ENCODE peak calls at places on chromosomes 7 and 10, in four cellular contexts. X, V, U and J are unnamed samples.

GRCh38 chr10:92640110-92640509 is 47.2 kb downstream of the KIF11 start:
- DNase-seq in V (no peak), X (peak; percentile 7), U (no peak), J (no peak)

GRCh38 chr7:133207687-133208086 is 45.2 kb upstream of the EXOC4 start:
- DNase-seq in V (no peak), U (no peak), X (no peak), J (no peak)

GRCh38 chr10:43407148-43407575 is 1.8 kb downstream of the HNRNPF start:
- DNase-seq in U (peak; percentile 22), V (peak; percentile 74), X (no peak), J (peak; percentile 62)

GRCh38 chr7:17654940-17655339 is 285.4 kb downstream of the SNX13 start:
- DNase-seq in V (no peak), U (no peak), X (no peak), J (no peak)

GRCh38 chr7:13042605-13043236 is 355.3 kb downstream of the ARL4A start:
- DNase-seq in X (peak; percentile 34), U (no peak), V (no peak), J (no peak)

GRCh38 chr10:117214401-117214800 is 17.1 kb downstream of the KCNK18 start:
- DNase-seq in X (peak; percentile 31), V (no peak), U (no peak), J (no peak)

GRCh38 chr10:118952493-118953295 is 76.8 kb upstream of the NANOS1 start:
- DNase-seq in X (no peak), V (peak; percentile 46), U (no peak), J (no peak)

GRCh38 chr10:47255033-47255813 is 44.8 kb upstream of the GDF10 start:
- DNase-seq in U (no peak), X (no peak), V (peak; percentile 47), J (no peak)

GRCh38 chr7:128108641-128109423 is 77.6 kb upstream of the LRRC4 start:
- DNase-seq in X (no peak), V (peak; percentile 30), U (no peak), J (no peak)

GRCh38 chr10:22767859-22768258 is 53.5 kb upstream of the PIP4K2A start:
- DNase-seq in V (no peak), X (no peak), U (no peak), J (no peak)

GRCh38 chr10:118875087-118875486 is 120.3 kb upstream of the CACUL1 start:
- DNase-seq in U (no peak), V (no peak), X (no peak), J (no peak)

GRCh38 chr10:102785818-102786217 is 42.1 kb downstream of the WBP1L start:
- DNase-seq in U (peak; percentile 52), X (no peak), V (no peak), J (no peak)

GRCh38 chr7:101171442-101171837 is 6.1 kb upstream of the VGF start:
- DNase-seq in U (no peak), V (no peak), X (no peak), J (no peak)

GRCh38 chr7:73828972-73829371 is 1.8 kb upstream of the CLDN4 start:
- DNase-seq in X (no peak), V (no peak), U (no peak), J (no peak)

GRCh38 chr10:49550563-49550962 is 11.6 kb upstream of the ERCC6 start:
- DNase-seq in V (no peak), U (no peak), X (no peak), J (no peak)

GRCh38 chr10:90621577-90621976 is 236.3 kb downstream of the HTR7 start:
- DNase-seq in U (no peak), X (no peak), V (no peak), J (no peak)

GRCh38 chr10:20257422-20257821 is 441.2 kb downstream of the PLXDC2 start:
- DNase-seq in U (no peak), X (no peak), V (no peak), J (no peak)

GRCh38 chr7:157809154-157809862 is 472.5 kb downstream of the DNAJB6 start:
- DNase-seq in X (no peak), V (no peak), U (no peak), J (no peak)

GRCh38 chr10:127993281-127993680 is 86.4 kb downstream of the PTPRE start:
- DNase-seq in X (no peak), U (no peak), V (peak; percentile 50), J (no peak)

GRCh38 chr7:47418910-47419309 is 163.0 kb downstream of the TNS3 start:
- DNase-seq in V (peak; percentile 49), U (no peak), X (no peak), J (peak; percentile 51)

GRCh38 chr10:49164587-49165188 is 23.5 kb downstream of the TMEM273 start:
- DNase-seq in X (peak; percentile 13), U (no peak), V (no peak), J (peak; percentile 32)

GRCh38 chr10:19961076-19961811 is 145.0 kb downstream of the PLXDC2 start:
- DNase-seq in U (no peak), V (no peak), X (no peak), J (no peak)

GRCh38 chr7:1693419-1693990 is 23.4 kb downstream of the ELFN1 start:
- DNase-seq in X (no peak), U (no peak), V (peak; percentile 61), J (peak; percentile 8)

GRCh38 chr7:85125679-85126078 is 61.2 kb downstream of the SEMA3D start:
- DNase-seq in V (no peak), U (no peak), X (no peak), J (no peak)

GRCh38 chr7:99409814-99410213 is 1.0 kb downstream of the BUD31 start:
- DNase-seq in U (no peak), V (no peak), X (no peak), J (no peak)

GRCh38 chr7:34760271-34760670 is 102.3 kb downstream of the NPSR1 start:
- DNase-seq in U (no peak), X (no peak), V (no peak), J (no peak)

GRCh38 chr7:24381919-24382505 is 98.0 kb downstream of the NPY start:
- DNase-seq in X (peak; percentile 37), V (no peak), U (no peak), J (no peak)

GRCh38 chr7:55432937-55433784 is 68.0 kb downstream of the LANCL2 start:
- DNase-seq in U (no peak), V (no peak), X (peak; percentile 53), J (no peak)

GRCh38 chr10:108307925-108308312 is 1143.4 kb upstream of the SORCS1 start:
- DNase-seq in V (no peak), U (no peak), X (no peak), J (no peak)

GRCh38 chr10:24721254-24722106 is 2.2 kb downstream of the ARHGAP21 start:
- DNase-seq in U (no peak), X (peak; percentile 20), V (peak; percentile 72), J (peak; percentile 24)

GRCh38 chr7:6576024-6576866 is 1.0 kb upstream of the ZDHHC4 start:
- DNase-seq in X (no peak), V (no peak), U (no peak), J (no peak)

GRCh38 chr10:3914702-3915101 is 129.7 kb upstream of the KLF6 start:
- DNase-seq in V (no peak), U (no peak), X (no peak), J (no peak)

GRCh38 chr7:7761974-7762769 is 43.8 kb upstream of the RPA3 start:
- DNase-seq in U (peak; percentile 9), X (no peak), V (no peak), J (no peak)

GRCh38 chr10:21530616-21531015 is 3.4 kb upstream of the MLLT10 start:
- DNase-seq in U (no peak), V (no peak), X (no peak), J (no peak)

GRCh38 chr7:106604303-106604918 is 56.5 kb downstream of the CCDC71L start:
- DNase-seq in U (no peak), V (no peak), X (no peak), J (no peak)

GRCh38 chr7:109772161-109772560 is 1202.5 kb downstream of the DNAJB9 start:
- DNase-seq in U (no peak), X (no peak), V (no peak), J (no peak)

GRCh38 chr10:129604333-129605032 is 137.4 kb downstream of the MGMT start:
- DNase-seq in U (no peak), V (no peak), X (no peak), J (no peak)

GRCh38 chr10:89946106-89946505 is 244.7 kb downstream of the KIF20B start:
- DNase-seq in U (no peak), X (no peak), V (no peak), J (no peak)

DNA sequence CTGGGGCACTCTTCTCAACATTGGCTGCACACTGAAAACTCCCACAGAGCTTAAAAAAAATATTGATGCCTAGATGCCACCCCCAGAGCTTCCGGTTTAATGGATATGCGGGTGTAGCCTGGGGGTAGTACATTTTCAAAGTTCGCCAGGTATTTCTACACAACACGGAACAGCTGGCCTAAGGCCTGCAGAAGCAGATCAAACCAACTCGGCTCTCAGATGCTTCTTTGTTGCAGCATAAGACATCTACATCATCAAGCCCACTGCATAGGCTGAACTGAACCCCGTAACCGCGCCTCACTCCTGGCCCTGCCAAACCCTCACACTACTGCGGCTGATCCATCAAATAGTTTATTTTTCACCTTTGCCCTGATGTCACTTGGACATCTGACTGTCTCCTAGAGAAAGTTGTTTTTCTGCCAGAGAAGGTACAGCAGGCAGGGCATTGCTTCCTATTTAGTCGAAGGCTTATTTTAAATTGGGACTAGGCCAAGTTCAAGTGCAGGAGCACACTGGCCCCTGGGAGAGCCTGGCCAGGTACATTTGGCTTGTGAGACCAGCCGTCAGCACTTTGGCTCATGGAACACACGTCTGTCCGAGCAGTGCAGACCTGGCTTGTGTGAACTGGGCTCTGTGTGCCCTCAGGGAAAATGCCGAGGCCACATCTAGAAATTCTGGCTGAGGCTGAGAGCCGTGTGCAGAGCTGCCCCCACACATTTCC is 113.3 kb downstream of the TACC2 start:
- DNase-seq in U (no peak), X (peak; percentile 80), V (no peak), J (no peak)
- TF ChIP-seq POLR2A in U (no peak), X (no peak), V (no peak), J (no peak)

GRCh38 chr10:100709655-100710054 is 35.7 kb upstream of the PAX2 start:
- DNase-seq in V (no peak), X (no peak), U (no peak), J (no peak)
- H3K4me3 ChIP-seq in V (no peak overlapping the region), X (peak overlapping the region; percentile 47), U (peak overlapping the region; percentile 23), J (no peak overlapping the region)

GRCh38 chr10:34941471-34942357 is 126.6 kb upstream of the PARD3 start:
- DNase-seq in V (no peak), U (no peak), X (no peak), J (no peak)

GRCh38 chr10:34936061-34936460 is 121.0 kb upstream of the PARD3 start:
- DNase-seq in V (no peak), U (no peak), X (no peak), J (no peak)

GRCh38 chr10:34940436-34940835 is 125.3 kb upstream of the PARD3 start:
- DNase-seq in X (no peak), U (no peak), V (no peak), J (no peak)
- H3K27ac ChIP-seq in X (no peak overlapping the region), U (no peak overlapping the region), V (no peak overlapping the region), J (no peak overlapping the region)

DNA sequence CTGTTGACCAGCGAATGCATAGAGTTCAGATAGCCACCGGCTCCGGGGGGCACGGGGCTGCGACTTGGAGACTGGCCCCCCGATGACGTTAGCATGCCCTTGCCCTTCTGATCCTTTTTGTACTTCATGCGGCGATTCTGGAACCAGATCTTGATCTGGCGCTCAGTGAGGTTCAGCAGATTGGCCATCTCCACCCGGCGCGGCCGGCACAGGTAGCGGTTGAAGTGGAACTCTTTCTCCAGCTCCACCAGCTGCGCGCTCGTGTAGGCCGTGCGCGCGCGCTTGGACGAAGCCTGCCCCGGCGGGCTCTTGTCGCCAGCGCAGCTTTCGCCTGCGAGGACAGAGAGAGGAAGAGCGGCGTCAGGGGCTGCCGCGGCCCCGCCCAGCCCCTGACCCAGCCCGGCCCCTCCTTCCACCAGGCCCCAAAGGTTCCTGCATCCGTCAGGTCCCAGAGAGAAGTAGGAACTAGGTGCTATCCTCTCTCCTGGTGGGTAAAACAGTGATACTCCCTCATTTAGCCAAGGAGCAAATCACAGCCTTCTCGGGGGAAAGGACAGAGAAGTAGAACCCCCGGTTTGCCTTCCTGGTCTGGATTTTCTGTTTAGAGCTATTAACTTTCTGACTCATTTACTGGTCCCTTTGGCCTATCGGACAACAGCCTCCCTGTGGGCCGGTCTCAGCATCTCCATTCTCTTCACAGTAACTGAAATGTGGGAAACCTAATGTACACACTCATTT is 6.1 kb upstream of the HOXA2 start:
- DNase-seq in X (no peak), U (no peak), V (peak; percentile 89), J (no peak)
- TF ChIP-seq POLR2A in X (no peak), U (peak; percentile 28), V (peak; percentile 56), J (peak; percentile 23)